ENCODE peak calls at places on chromosomes 2 and 18, in seven cellular contexts. P is naive B cell; V is HTR-8/SVneo; M is HEK293T; Y is GM04504; A is effector memory CD4-positive, alpha-beta T cell; O is T-helper 1 cell. B is an unnamed sample.

GRCh38 chr18:79487198-79488165 is 91.8 kb downstream of the NFATC1 start:
- DNase-seq in M (no peak), P (no peak), V (no peak), A (no peak), O (peak), Y (no peak), B (no peak)

GRCh38 chr2:203636896-203637818 is 69.3 kb upstream of the CD28 start:
- DNase-seq in M (no peak), P (no peak), O (no peak), Y (no peak), A (no peak), V (no peak), B (no peak)

GRCh38 chr2:39606585-39606984 is 59.1 kb upstream of the TMEM178A start:
- DNase-seq in O (no peak), P (no peak), Y (no peak), A (no peak), M (no peak), V (no peak), B (no peak)

GRCh38 chr2:205366336-205367060 is 315.8 kb upstream of the NRP2 start:
- DNase-seq in Y (no peak), V (no peak), O (no peak), A (no peak), M (no peak), P (no peak), B (no peak)

GRCh38 chr2:44975571-44976450 is 33.4 kb downstream of the SIX2 start:
- DNase-seq in O (no peak), A (no peak), P (no peak), V (no peak), Y (no peak), M (no peak), B (no peak)

GRCh38 chr2:26034597-26035067 is 748 bp downstream of the RAB10 start:
- DNase-seq in M (no peak), O (peak), V (no peak), A (no peak), P (no peak), Y (no peak), B (no peak)

GRCh38 chr2:99569393-99569792 is 79.6 kb upstream of the REV1 start:
- DNase-seq in V (no peak), M (no peak), P (no peak), A (no peak), O (no peak), Y (no peak), B (no peak)

GRCh38 chr2:171741189-171741588 is 53.9 kb downstream of the DYNC1I2 start:
- DNase-seq in O (no peak), M (no peak), P (peak), V (no peak), Y (no peak), A (no peak), B (peak)

GRCh38 chr18:285817-286216 is 18.0 kb upstream of the THOC1 start:
- DNase-seq in A (no peak), V (no peak), P (no peak), Y (no peak), O (no peak), M (no peak), B (no peak)

GRCh38 chr2:218282173-218282991 is 9.9 kb downstream of the TMBIM1 start:
- DNase-seq in P (no peak), M (no peak), V (no peak), O (no peak), Y (no peak), A (no peak), B (no peak)

GRCh38 chr2:219560037-219560892 is 11.1 kb downstream of the OBSL1 start:
- DNase-seq in O (no peak), A (no peak), Y (no peak), P (no peak), M (peak), V (no peak), B (no peak)

GRCh38 chr2:46298522-46299351 is 1.5 kb downstream of the EPAS1 start:
- DNase-seq in O (no peak), Y (peak), A (no peak), M (peak), V (no peak), P (peak), B (peak)

GRCh38 chr2:237864940-237865622 is 5.7 kb downstream of the RAMP1 start:
- DNase-seq in Y (no peak), M (no peak), O (no peak), P (no peak), A (no peak), V (peak), B (no peak)

GRCh38 chr2:121360566-121361300 is 75.7 kb upstream of the TFCP2L1 start:
- DNase-seq in P (no peak), O (no peak), M (no peak), Y (peak), A (no peak), V (peak), B (no peak)

GRCh38 chr2:120422761-120423160 is 76.8 kb downstream of the INHBB start:
- DNase-seq in M (no peak), P (no peak), Y (no peak), A (no peak), O (no peak), V (no peak), B (no peak)

GRCh38 chr2:150624001-150624401 is 136.5 kb upstream of the RND3 start:
- DNase-seq in P (no peak), Y (no peak), O (no peak), M (no peak), V (no peak), A (no peak), B (peak)

GRCh38 chr2:145957929-145958328 is 1438.0 kb upstream of the ZEB2 start:
- DNase-seq in P (no peak), M (no peak), V (no peak), Y (no peak), A (no peak), O (no peak), B (peak)

GRCh38 chr2:169824373-169825333 is at the start of gene METTL5:
- DNase-seq in Y (peak), O (peak), M (peak), V (peak), A (peak), P (peak), B (peak)

GRCh38 chr2:207206001-207206400 is 40.3 kb upstream of the KLF7 start:
- DNase-seq in M (no peak), Y (no peak), A (no peak), P (no peak), O (no peak), V (no peak), B (no peak)

GRCh38 chr2:63053889-63054725 is 3.5 kb downstream of the OTX1 start:
- DNase-seq in P (peak), A (no peak), M (no peak), O (no peak), V (no peak), Y (no peak), B (no peak)

GRCh38 chr2:200352631-200353030 is 46.1 kb downstream of the SPATS2L start:
- DNase-seq in Y (no peak), A (no peak), V (no peak), P (no peak), O (no peak), M (no peak), B (no peak)

GRCh38 chr18:55236150-55236931 is 277.1 kb upstream of the CCDC68 start:
- DNase-seq in V (no peak), Y (no peak), O (no peak), P (no peak), A (no peak), M (no peak), B (peak)

GRCh38 chr2:69184224-69184623 is 171.2 kb downstream of the ANTXR1 start:
- DNase-seq in V (no peak), M (no peak), O (no peak), P (no peak), Y (no peak), A (no peak), B (no peak)

GRCh38 chr2:231260442-231260841 is 62.0 kb downstream of the ARMC9 start:
- DNase-seq in M (no peak), A (no peak), P (no peak), O (no peak), V (no peak), Y (no peak), B (no peak)

GRCh38 chr2:141348481-141348880 is 782.3 kb downstream of the LRP1B start:
- DNase-seq in O (no peak), M (no peak), A (no peak), P (no peak), Y (no peak), V (no peak), B (no peak)

GRCh38 chr2:5618271-5618670 is 73.9 kb upstream of the SOX11 start:
- DNase-seq in M (no peak), P (no peak), O (no peak), V (no peak), Y (no peak), A (no peak), B (no peak)

GRCh38 chr2:156481295-156481694 is 45.1 kb downstream of the GPD2 start:
- DNase-seq in P (no peak), A (no peak), M (no peak), Y (no peak), O (no peak), V (no peak), B (no peak)

GRCh38 chr2:172465417-172466334 is 38.3 kb downstream of the ITGA6 start:
- DNase-seq in V (peak), P (peak), O (peak), M (peak), A (peak), Y (peak), B (peak)

GRCh38 chr2:25651066-25651465 is 22.3 kb downstream of the DTNB start:
- DNase-seq in M (no peak), V (no peak), Y (no peak), P (no peak), A (no peak), O (no peak), B (no peak)

GRCh38 chr18:3620146-3621119 is 170.5 kb downstream of the TGIF1 start:
- DNase-seq in M (no peak), Y (no peak), O (no peak), A (no peak), V (no peak), P (no peak), B (no peak)

GRCh38 chr18:50832754-50833153 is 12.9 kb upstream of the MRO start:
- DNase-seq in A (no peak), O (no peak), M (no peak), V (no peak), P (no peak), Y (no peak), B (no peak)

GRCh38 chr2:19754907-19755306 is 146.9 kb downstream of the TTC32 start:
- DNase-seq in M (no peak), O (no peak), Y (no peak), A (no peak), V (no peak), P (no peak), B (no peak)